ENCODE peak calls at places on chromosome 18, in six cellular contexts. M is SK-N-SH; J is GOT3; O is stimulated activated CD8-positive, alpha-beta memory T cell treated with anti-CD3 and anti-CD28 coated beads, Interleukin-4, amount 100 ng/mL, for 24 hours; V is psoas muscle; D is activated CD8-positive, alpha-beta memory T cell treated with anti-CD3 and anti-CD28 coated beads, Interleukin-2, amount 50 U/mL, for 4 hours. I is an unnamed sample.

GRCh38 chr18:12304351-12305210 is 3.5 kb upstream of the TUBB6 start:
- DNase-seq in M (no peak), J (no peak), O (no peak), V (no peak), D (no peak), I (peak; percentile 25)

GRCh38 chr18:711330-711692 is 1.1 kb downstream of the ENOSF1 start:
- DNase-seq in M (peak; percentile 26), J (no peak), O (peak; percentile 8), V (no peak), D (no peak), I (no peak)

GRCh38 chr18:63936156-63936931 is 12.8 kb upstream of the HMSD start:
- DNase-seq in M (peak; percentile 85), J (peak; percentile 5), O (peak; percentile 24), V (peak; percentile 87), D (peak; percentile 18), I (peak; percentile 41)

GRCh38 chr18:48663096-48663930 is 124.5 kb downstream of the CTIF start:
- DNase-seq in M (no peak), J (no peak), O (no peak), V (no peak), D (no peak), I (no peak)

GRCh38 chr18:22517356-22517755 is 99.6 kb upstream of the CTAGE1 start:
- DNase-seq in M (no peak), J (no peak), O (no peak), V (no peak), D (no peak), I (no peak)

GRCh38 chr18:49769047-49769708 is 44.2 kb downstream of the ACAA2 start:
- DNase-seq in M (no peak), J (no peak), O (no peak), V (no peak), D (no peak), I (no peak)

GRCh38 chr18:28793911-28794310 is 617.0 kb upstream of the CDH2 start:
- DNase-seq in M (peak; percentile 3), J (no peak), O (no peak), V (no peak), D (no peak), I (peak; percentile 2)

GRCh38 chr18:32712860-32713259 is 60.0 kb downstream of the KLHL14 start:
- DNase-seq in M (no peak), J (no peak), O (no peak), V (no peak), D (no peak), I (no peak)

GRCh38 chr18:56575819-56576663 is 62.4 kb downstream of the TXNL1 start:
- DNase-seq in M (peak; percentile 67), J (no peak), O (no peak), V (no peak), D (no peak), I (no peak)

GRCh38 chr18:59057493-59057795 is 82.2 kb upstream of the SEC11C start:
- DNase-seq in M (no peak), J (no peak), O (no peak), V (no peak), D (no peak), I (no peak)

GRCh38 chr18:67043276-67043675 is 439.4 kb upstream of the CDH19 start:
- DNase-seq in M (no peak), J (no peak), O (no peak), V (no peak), D (no peak), I (no peak)

GRCh38 chr18:24674236-24675004 is 214.0 kb downstream of the HRH4 start:
- DNase-seq in M (no peak), J (no peak), O (no peak), V (no peak), D (no peak), I (no peak)